ENCODE peak calls at places on chromosomes 4 and X, in eight cellular contexts. One of them, this sample, is unnamed.
A peak's percentile ranks its signal among the peaks of the same experiment; 100 is the strongest.

GRCh38 chr4:98728433-98728832 is 70.0 kb upstream of the TSPAN5 start:
- DNase-seq in breast epithelium: no peak
- DNase-seq in B cell: no peak
- DNase-seq in activated CD8-positive, alpha-beta memory T cell treated with anti-CD3 and anti-CD28 coated beads, Interleukin-2, amount 50 U/mL, for 48 hours: no peak
- DNase-seq in colonic mucosa: no peak
- DNase-seq in cardiac muscle cell: peak; percentile 84
- DNase-seq in testis: no peak
- DNase-seq in astrocyte of the spinal cord: peak; percentile 63
- DNase-seq in this sample: no peak

GRCh38 chr4:24511371-24512063 is 72.8 kb downstream of the DHX15 start:
- DNase-seq in activated CD8-positive, alpha-beta memory T cell treated with anti-CD3 and anti-CD28 coated beads, Interleukin-2, amount 50 U/mL, for 48 hours: no peak
- DNase-seq in cardiac muscle cell: no peak
- DNase-seq in colonic mucosa: no peak
- DNase-seq in breast epithelium: no peak
- DNase-seq in astrocyte of the spinal cord: no peak
- DNase-seq in testis: no peak
- DNase-seq in B cell: no peak
- DNase-seq in this sample: no peak

GRCh38 chrX:47143894-47144625 is 442 bp downstream of the NDUFB11 start:
- DNase-seq in activated CD8-positive, alpha-beta memory T cell treated with anti-CD3 and anti-CD28 coated beads, Interleukin-2, amount 50 U/mL, for 48 hours: no peak
- DNase-seq in cardiac muscle cell: peak; percentile 44
- DNase-seq in astrocyte of the spinal cord: peak; percentile 3
- DNase-seq in B cell: peak; percentile 63
- DNase-seq in testis: peak; percentile 36
- DNase-seq in breast epithelium: no peak
- DNase-seq in colonic mucosa: peak; percentile 27
- DNase-seq in this sample: no peak

GRCh38 chr4:91099666-91100065 is 972.5 kb downstream of the CCSER1 start:
- DNase-seq in cardiac muscle cell: no peak
- DNase-seq in B cell: no peak
- DNase-seq in breast epithelium: no peak
- DNase-seq in astrocyte of the spinal cord: no peak
- DNase-seq in testis: no peak
- DNase-seq in colonic mucosa: no peak
- DNase-seq in activated CD8-positive, alpha-beta memory T cell treated with anti-CD3 and anti-CD28 coated beads, Interleukin-2, amount 50 U/mL, for 48 hours: no peak
- DNase-seq in this sample: no peak

GRCh38 chr4:127623755-127624087 is 9.0 kb upstream of the INTU start:
- DNase-seq in cardiac muscle cell: peak; percentile 47
- DNase-seq in B cell: no peak
- DNase-seq in colonic mucosa: no peak
- DNase-seq in testis: peak; percentile 73
- DNase-seq in activated CD8-positive, alpha-beta memory T cell treated with anti-CD3 and anti-CD28 coated beads, Interleukin-2, amount 50 U/mL, for 48 hours: no peak
- DNase-seq in astrocyte of the spinal cord: peak; percentile 70
- DNase-seq in breast epithelium: no peak
- DNase-seq in this sample: no peak

GRCh38 chr4:17811078-17811603 is 362 bp downstream of the NCAPG start:
- DNase-seq in activated CD8-positive, alpha-beta memory T cell treated with anti-CD3 and anti-CD28 coated beads, Interleukin-2, amount 50 U/mL, for 48 hours: no peak
- DNase-seq in B cell: no peak
- DNase-seq in testis: peak; percentile 20
- DNase-seq in astrocyte of the spinal cord: no peak
- DNase-seq in breast epithelium: no peak
- DNase-seq in cardiac muscle cell: no peak
- DNase-seq in colonic mucosa: peak; percentile 41
- DNase-seq in this sample: no peak

GRCh38 chr4:148441624-148441985 is 609 bp downstream of the NR3C2 start:
- DNase-seq in testis: peak; percentile 34
- DNase-seq in activated CD8-positive, alpha-beta memory T cell treated with anti-CD3 and anti-CD28 coated beads, Interleukin-2, amount 50 U/mL, for 48 hours: no peak
- DNase-seq in astrocyte of the spinal cord: no peak
- DNase-seq in B cell: no peak
- DNase-seq in colonic mucosa: peak; percentile 36
- DNase-seq in cardiac muscle cell: no peak
- DNase-seq in breast epithelium: no peak
- DNase-seq in this sample: no peak

GRCh38 chr4:188550296-188550695 is 411.1 kb downstream of the TRIML1 start:
- DNase-seq in B cell: no peak
- DNase-seq in colonic mucosa: no peak
- DNase-seq in testis: no peak
- DNase-seq in astrocyte of the spinal cord: peak; percentile 5
- DNase-seq in activated CD8-positive, alpha-beta memory T cell treated with anti-CD3 and anti-CD28 coated beads, Interleukin-2, amount 50 U/mL, for 48 hours: no peak
- DNase-seq in cardiac muscle cell: peak; percentile 10
- DNase-seq in breast epithelium: no peak
- DNase-seq in this sample: no peak

GRCh38 chrX:39759526-39760224 is 338.1 kb downstream of the BCOR start:
- DNase-seq in B cell: no peak
- DNase-seq in cardiac muscle cell: peak; percentile 66
- DNase-seq in testis: peak; percentile 36
- DNase-seq in activated CD8-positive, alpha-beta memory T cell treated with anti-CD3 and anti-CD28 coated beads, Interleukin-2, amount 50 U/mL, for 48 hours: no peak
- DNase-seq in breast epithelium: peak; percentile 52
- DNase-seq in astrocyte of the spinal cord: peak; percentile 90
- DNase-seq in colonic mucosa: no peak
- DNase-seq in this sample: no peak